ENCODE peak calls at places on chromosome 15, in six cellular contexts. One of them, this sample, is unnamed.
A peak's percentile ranks its signal among the peaks of the same experiment; 100 is the strongest.

GRCh38 chr15:101528108-101528916 is 38.8 kb upstream of the PCSK6 start:
- DNase-seq in CD4-positive, alpha-beta memory T cell: no peak
- DNase-seq in spleen: peak; percentile 83
- DNase-seq in ascending aorta: peak; percentile 48
- DNase-seq in suprapubic skin: no peak
- DNase-seq in heart right ventricle: peak; percentile 56
- DNase-seq in this sample: no peak

GRCh38 chr15:52109559-52110451 is 2.8 kb downstream of the BCL2L10 start:
- DNase-seq in CD4-positive, alpha-beta memory T cell: no peak
- DNase-seq in spleen: no peak
- DNase-seq in ascending aorta: no peak
- DNase-seq in suprapubic skin: no peak
- DNase-seq in heart right ventricle: no peak
- DNase-seq in this sample: no peak

GRCh38 chr15:88604381-88604951 is 16.7 kb upstream of the AEN start:
- DNase-seq in CD4-positive, alpha-beta memory T cell: no peak
- DNase-seq in spleen: no peak
- DNase-seq in ascending aorta: no peak
- DNase-seq in suprapubic skin: no peak
- DNase-seq in heart right ventricle: no peak
- DNase-seq in this sample: no peak

GRCh38 chr15:91342091-91342490 is 242.0 kb downstream of the SV2B start:
- DNase-seq in CD4-positive, alpha-beta memory T cell: no peak
- DNase-seq in spleen: no peak
- DNase-seq in ascending aorta: no peak
- DNase-seq in suprapubic skin: no peak
- DNase-seq in heart right ventricle: no peak
- DNase-seq in this sample: no peak

GRCh38 chr15:64883997-64884511 is 27.6 kb upstream of the ANKDD1A start:
- DNase-seq in CD4-positive, alpha-beta memory T cell: peak; percentile 63
- DNase-seq in spleen: peak; percentile 90
- DNase-seq in ascending aorta: peak; percentile 86
- DNase-seq in suprapubic skin: no peak
- DNase-seq in heart right ventricle: peak; percentile 80
- DNase-seq in this sample: peak; percentile 79

GRCh38 chr15:52520421-52520820 is 8.3 kb downstream of the MYO5A start:
- DNase-seq in CD4-positive, alpha-beta memory T cell: no peak
- DNase-seq in spleen: no peak
- DNase-seq in ascending aorta: no peak
- DNase-seq in suprapubic skin: no peak
- DNase-seq in heart right ventricle: no peak
- DNase-seq in this sample: no peak

GRCh38 chr15:60237411-60237810 is 160.4 kb downstream of the ANXA2 start:
- DNase-seq in CD4-positive, alpha-beta memory T cell: no peak
- DNase-seq in spleen: no peak
- DNase-seq in ascending aorta: no peak
- DNase-seq in suprapubic skin: no peak
- DNase-seq in heart right ventricle: no peak
- DNase-seq in this sample: no peak

GRCh38 chr15:88985547-88986393 is 72.6 kb upstream of the MFGE8 start:
- DNase-seq in CD4-positive, alpha-beta memory T cell: no peak
- DNase-seq in spleen: no peak
- DNase-seq in ascending aorta: no peak
- DNase-seq in suprapubic skin: no peak
- DNase-seq in heart right ventricle: no peak
- DNase-seq in this sample: no peak

GRCh38 chr15:50134524-50135024 is 15.5 kb upstream of the ATP8B4 start:
- DNase-seq in CD4-positive, alpha-beta memory T cell: no peak
- DNase-seq in spleen: no peak
- DNase-seq in ascending aorta: no peak
- DNase-seq in suprapubic skin: no peak
- DNase-seq in heart right ventricle: no peak
- DNase-seq in this sample: no peak

GRCh38 chr15:53462631-53463030 is 296.8 kb downstream of the WDR72 start:
- DNase-seq in CD4-positive, alpha-beta memory T cell: no peak
- DNase-seq in spleen: no peak
- DNase-seq in ascending aorta: no peak
- DNase-seq in suprapubic skin: no peak
- DNase-seq in heart right ventricle: no peak
- DNase-seq in this sample: no peak

GRCh38 chr15:67127925-67128324 is 62.5 kb downstream of the SMAD3 start:
- DNase-seq in CD4-positive, alpha-beta memory T cell: no peak
- DNase-seq in spleen: no peak
- DNase-seq in ascending aorta: no peak
- DNase-seq in suprapubic skin: no peak
- DNase-seq in heart right ventricle: no peak
- DNase-seq in this sample: no peak

GRCh38 chr15:77642793-77643430 is 10.2 kb upstream of the LINGO1 start:
- DNase-seq in CD4-positive, alpha-beta memory T cell: no peak
- DNase-seq in spleen: no peak
- DNase-seq in ascending aorta: no peak
- DNase-seq in suprapubic skin: no peak
- DNase-seq in heart right ventricle: no peak
- DNase-seq in this sample: no peak

GRCh38 chr15:74865316-74865715 is 7.8 kb downstream of the SCAMP2 start:
- DNase-seq in CD4-positive, alpha-beta memory T cell: no peak
- DNase-seq in spleen: no peak
- DNase-seq in ascending aorta: no peak
- DNase-seq in suprapubic skin: no peak
- DNase-seq in heart right ventricle: no peak
- DNase-seq in this sample: no peak

GRCh38 chr15:35206060-35206675 is 121.1 kb upstream of the NANOGP8 start:
- DNase-seq in CD4-positive, alpha-beta memory T cell: no peak
- DNase-seq in spleen: no peak
- DNase-seq in ascending aorta: no peak
- DNase-seq in suprapubic skin: no peak
- DNase-seq in heart right ventricle: no peak
- DNase-seq in this sample: no peak

GRCh38 chr15:91706366-91707032 is 147.0 kb upstream of the SLCO3A1 start:
- DNase-seq in CD4-positive, alpha-beta memory T cell: peak; percentile 88
- DNase-seq in spleen: peak; percentile 85
- DNase-seq in ascending aorta: peak; percentile 84
- DNase-seq in suprapubic skin: peak; percentile 87
- DNase-seq in heart right ventricle: peak; percentile 82
- DNase-seq in this sample: peak; percentile 78

GRCh38 chr15:62254137-62254934 is 89.3 kb upstream of the C2CD4B start:
- DNase-seq in CD4-positive, alpha-beta memory T cell: peak; percentile 57
- DNase-seq in spleen: peak; percentile 79
- DNase-seq in ascending aorta: peak; percentile 70
- DNase-seq in suprapubic skin: no peak
- DNase-seq in heart right ventricle: peak; percentile 75
- DNase-seq in this sample: peak; percentile 57

GRCh38 chr15:34271493-34271892 is 46.7 kb downstream of the EMC4 start:
- DNase-seq in CD4-positive, alpha-beta memory T cell: no peak
- DNase-seq in spleen: no peak
- DNase-seq in ascending aorta: no peak
- DNase-seq in suprapubic skin: no peak
- DNase-seq in heart right ventricle: no peak
- DNase-seq in this sample: no peak

GRCh38 chr15:96625251-96625650 is 294.8 kb downstream of the NR2F2 start:
- DNase-seq in CD4-positive, alpha-beta memory T cell: no peak
- DNase-seq in spleen: no peak
- DNase-seq in ascending aorta: no peak
- DNase-seq in suprapubic skin: no peak
- DNase-seq in heart right ventricle: no peak
- DNase-seq in this sample: no peak

GRCh38 chr15:34341922-34342736 is 807 bp downstream of the NOP10 start:
- DNase-seq in CD4-positive, alpha-beta memory T cell: peak; percentile 31
- DNase-seq in spleen: no peak
- DNase-seq in ascending aorta: no peak
- DNase-seq in suprapubic skin: no peak
- DNase-seq in heart right ventricle: no peak
- DNase-seq in this sample: no peak

GRCh38 chr15:35557544-35557943 is 11.6 kb upstream of the DPH6 start:
- DNase-seq in CD4-positive, alpha-beta memory T cell: no peak
- DNase-seq in spleen: no peak
- DNase-seq in ascending aorta: no peak
- DNase-seq in suprapubic skin: no peak
- DNase-seq in heart right ventricle: no peak
- DNase-seq in this sample: no peak

GRCh38 chr15:57865294-57865693 is 158.8 kb downstream of the POLR2M start:
- DNase-seq in CD4-positive, alpha-beta memory T cell: no peak
- DNase-seq in spleen: no peak
- DNase-seq in ascending aorta: no peak
- DNase-seq in suprapubic skin: no peak
- DNase-seq in heart right ventricle: no peak
- DNase-seq in this sample: no peak

GRCh38 chr15:55434989-55435825 is 26.9 kb downstream of the PIERCE2 start:
- DNase-seq in CD4-positive, alpha-beta memory T cell: peak; percentile 36
- DNase-seq in spleen: no peak
- DNase-seq in ascending aorta: no peak
- DNase-seq in suprapubic skin: no peak
- DNase-seq in heart right ventricle: no peak
- DNase-seq in this sample: peak; percentile 10

DNA sequence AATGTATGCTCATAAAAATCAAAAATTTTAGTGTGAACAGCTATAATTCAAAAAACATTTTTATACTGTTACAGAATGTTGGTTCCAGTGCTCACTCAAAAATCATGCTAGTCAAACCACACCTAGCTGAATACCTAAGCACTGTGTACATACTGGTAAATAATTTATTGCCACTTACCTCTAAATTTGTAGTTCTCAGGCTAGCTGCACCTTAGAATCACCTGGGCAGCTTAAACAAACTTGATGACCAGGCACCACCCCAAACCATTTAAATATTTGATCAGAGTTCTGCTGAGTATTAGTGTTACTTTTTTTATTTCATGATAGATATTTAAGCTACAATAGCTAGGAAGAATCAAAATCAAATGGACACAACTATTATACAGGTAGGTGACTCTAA is 32.3 kb upstream of the TMCO5A start:
- DNase-seq in CD4-positive, alpha-beta memory T cell: no peak
- DNase-seq in spleen: no peak
- DNase-seq in ascending aorta: no peak
- DNase-seq in suprapubic skin: no peak
- DNase-seq in heart right ventricle: no peak
- DNase-seq in this sample: no peak
- H3K27ac ChIP-seq in CD4-positive, alpha-beta memory T cell: no peak overlapping the region
- H3K27ac ChIP-seq in spleen: no peak overlapping the region
- H3K27ac ChIP-seq in ascending aorta: no peak overlapping the region
- H3K27ac ChIP-seq in suprapubic skin: no peak overlapping the region
- H3K27ac ChIP-seq in heart right ventricle: no peak overlapping the region
- H3K27ac ChIP-seq in this sample: no peak overlapping the region

DNA sequence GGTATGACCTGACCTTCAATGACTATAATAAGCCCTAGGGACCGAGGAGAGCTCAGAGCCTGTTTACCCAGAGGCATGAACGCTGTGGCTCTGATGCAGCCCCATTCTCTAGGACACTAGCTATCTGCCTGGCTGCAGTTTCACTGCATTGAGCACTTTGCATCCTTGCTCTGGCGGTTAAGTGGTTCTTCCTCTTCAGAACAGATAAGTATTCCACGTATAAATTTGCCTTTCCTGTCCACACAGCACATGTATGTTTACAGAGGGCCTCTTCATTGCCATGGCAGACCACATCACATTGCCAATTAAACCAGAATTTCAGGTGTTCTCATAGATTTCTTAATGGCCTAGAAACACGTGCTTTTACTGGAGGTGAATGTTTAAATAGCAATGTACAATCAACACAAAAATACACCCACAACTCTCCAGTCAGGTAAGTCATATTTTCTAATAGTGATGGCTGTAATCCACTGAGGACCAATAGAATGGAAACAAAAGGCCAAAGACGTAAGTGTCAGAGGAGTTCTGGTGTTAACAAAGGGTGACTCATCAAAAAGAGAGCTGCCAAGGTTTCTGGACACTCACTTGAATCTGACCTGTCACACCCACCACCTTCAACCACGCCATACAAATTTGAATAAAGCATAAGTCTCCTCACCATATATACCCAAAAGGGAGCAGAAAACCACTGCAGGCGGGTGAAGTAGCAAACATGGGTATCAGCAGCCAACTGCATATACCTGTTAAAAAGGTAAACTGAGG is 553.4 kb downstream of the OCA2 start:
- DNase-seq in CD4-positive, alpha-beta memory T cell: no peak
- DNase-seq in spleen: no peak
- DNase-seq in ascending aorta: no peak
- DNase-seq in suprapubic skin: no peak
- DNase-seq in heart right ventricle: no peak
- DNase-seq in this sample: no peak
- H3K4me1 ChIP-seq in CD4-positive, alpha-beta memory T cell: no peaks in the 10 kb centered on the region
- H3K4me1 ChIP-seq in spleen: no peaks in the 10 kb centered on the region
- H3K4me1 ChIP-seq in ascending aorta: no peaks in the 10 kb centered on the region
- H3K4me1 ChIP-seq in suprapubic skin: no peaks in the 10 kb centered on the region
- H3K4me1 ChIP-seq in heart right ventricle: no peaks in the 10 kb centered on the region
- H3K4me1 ChIP-seq in this sample: no peaks in the 10 kb centered on the region

DNA sequence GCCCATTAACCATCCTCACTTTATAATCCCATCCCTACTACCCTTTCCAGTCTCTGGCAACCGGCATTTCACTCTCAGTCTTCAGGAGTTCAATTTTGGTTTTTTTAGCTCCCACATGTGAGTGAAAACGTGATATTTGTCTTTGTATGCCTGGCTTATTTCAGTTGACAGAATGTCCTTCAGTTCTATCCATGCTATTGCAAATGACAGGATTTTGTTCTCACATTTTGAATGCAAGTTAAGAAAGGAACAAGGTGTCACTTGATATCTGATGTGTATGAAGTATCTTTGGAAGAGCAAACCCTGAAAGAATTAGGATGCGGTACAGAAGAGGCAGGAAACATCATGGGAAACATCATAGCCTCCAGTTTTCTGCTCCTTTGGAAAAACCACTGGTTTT is 298.1 kb downstream of the THSD4 start:
- DNase-seq in CD4-positive, alpha-beta memory T cell: no peak
- DNase-seq in spleen: no peak
- DNase-seq in ascending aorta: no peak
- DNase-seq in suprapubic skin: no peak
- DNase-seq in heart right ventricle: no peak
- DNase-seq in this sample: no peak
- H3K27ac ChIP-seq in CD4-positive, alpha-beta memory T cell: no peak overlapping the region
- H3K27ac ChIP-seq in spleen: no peak overlapping the region
- H3K27ac ChIP-seq in ascending aorta: peak overlapping the region; percentile 90
- H3K27ac ChIP-seq in suprapubic skin: no peak overlapping the region
- H3K27ac ChIP-seq in heart right ventricle: peak overlapping the region; percentile 68
- H3K27ac ChIP-seq in this sample: no peak overlapping the region

DNA sequence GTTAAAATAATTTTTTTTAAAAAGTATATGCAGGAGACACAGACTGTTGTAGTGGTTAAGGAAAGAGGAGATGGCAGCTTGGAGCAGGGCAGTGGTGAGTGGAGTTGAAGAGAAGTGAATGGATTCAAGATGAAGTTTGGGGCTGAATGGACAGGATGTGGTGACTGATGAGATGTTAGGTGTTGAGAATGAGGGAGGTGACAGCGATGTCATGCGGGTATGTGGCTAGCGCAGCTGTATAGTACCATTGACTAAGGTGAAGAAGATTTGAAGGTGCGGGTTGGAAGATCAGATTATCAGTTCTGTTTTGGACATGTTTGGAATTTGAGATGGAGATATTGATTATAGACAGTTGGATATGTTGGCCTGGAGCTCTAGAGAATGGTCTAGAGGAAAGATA is 20.1 kb downstream of the FBXO22 start:
- DNase-seq in CD4-positive, alpha-beta memory T cell: no peak
- DNase-seq in spleen: no peak
- DNase-seq in ascending aorta: no peak
- DNase-seq in suprapubic skin: no peak
- DNase-seq in heart right ventricle: no peak
- DNase-seq in this sample: no peak
- H3K4me1 ChIP-seq in CD4-positive, alpha-beta memory T cell: no peaks in the 10 kb centered on the region
- H3K4me1 ChIP-seq in spleen: no peaks in the 10 kb centered on the region
- H3K4me1 ChIP-seq in ascending aorta: no peaks in the 10 kb centered on the region
- H3K4me1 ChIP-seq in suprapubic skin: peaks cover 14% of the 10 kb centered on the region
- H3K4me1 ChIP-seq in heart right ventricle: peaks cover 27% of the 10 kb centered on the region
- H3K4me1 ChIP-seq in this sample: no peaks in the 10 kb centered on the region